ENCODE peak calls at places on chromosome 1, in four cellular contexts. B is effector memory CD4-positive, alpha-beta T cell; Y is lung; V is cardiac muscle cell. K is an unnamed sample. For H3K27me3 and H3K36me3, the result is how much of the 10 kb centered on the place peaks cover.

GRCh38 chr1:31791131-31791858 is 24.5 kb downstream of the SPOCD1 start:
- DNase-seq in B (no peak), Y (no peak), V (no peak), K (no peak)

GRCh38 chr1:152026895-152027294 is 9.9 kb downstream of the S100A11 start:
- DNase-seq in B (no peak), Y (no peak), V (peak), K (no peak)

GRCh38 chr1:111481387-111482221 is 7.8 kb downstream of the C1orf162 start:
- DNase-seq in B (peak), Y (peak), V (peak), K (peak)

GRCh38 chr1:118692143-118692542 is 296.0 kb downstream of the TBX15 start:
- DNase-seq in B (no peak), Y (no peak), V (no peak), K (no peak)

GRCh38 chr1:13762642-13763041 is 62.7 kb downstream of the PRDM2 start:
- DNase-seq in B (no peak), Y (no peak), V (no peak), K (no peak)

GRCh38 chr1:16888806-16889178 is 7.0 kb upstream of the RNU1-2 start:
- DNase-seq in B (no peak), Y (no peak), V (peak), K (no peak)

GRCh38 chr1:175803413-175803812 is 60.0 kb upstream of the TNR start:
- DNase-seq in B (no peak), Y (no peak), V (no peak), K (no peak)

GRCh38 chr1:212073490-212073889 is 37.9 kb downstream of the DTL start:
- DNase-seq in B (no peak), Y (no peak), V (no peak), K (no peak)

GRCh38 chr1:12851779-12852178 is 3.3 kb upstream of the HNRNPCL1 start:
- DNase-seq in B (no peak), Y (no peak), V (no peak), K (no peak)

GRCh38 chr1:212561501-212561931 is 47.0 kb upstream of the ATF3 start:
- DNase-seq in B (no peak), Y (no peak), V (peak), K (no peak)

GRCh38 chr1:94670273-94670672 is 128.7 kb upstream of the F3 start:
- DNase-seq in B (no peak), Y (peak), V (no peak), K (no peak)

GRCh38 chr1:26083246-26083645 is 15.8 kb upstream of the TRIM63 start:
- DNase-seq in B (no peak), Y (no peak), V (no peak), K (no peak)

GRCh38 chr1:108957888-108958287 is 5.4 kb downstream of the CLCC1 start:
- DNase-seq in B (no peak), Y (no peak), V (no peak), K (no peak)
- H3K27me3 ChIP-seq in B (under half), Y (under half), V (under half), K (under half)

GRCh38 chr1:207062058-207062457 is 9.0 kb downstream of the PFKFB2 start:
- DNase-seq in B (no peak), Y (no peak), V (no peak), K (no peak)
- H3K36me3 ChIP-seq in B (under half), Y (under half), V (under half), K (under half)

DNA sequence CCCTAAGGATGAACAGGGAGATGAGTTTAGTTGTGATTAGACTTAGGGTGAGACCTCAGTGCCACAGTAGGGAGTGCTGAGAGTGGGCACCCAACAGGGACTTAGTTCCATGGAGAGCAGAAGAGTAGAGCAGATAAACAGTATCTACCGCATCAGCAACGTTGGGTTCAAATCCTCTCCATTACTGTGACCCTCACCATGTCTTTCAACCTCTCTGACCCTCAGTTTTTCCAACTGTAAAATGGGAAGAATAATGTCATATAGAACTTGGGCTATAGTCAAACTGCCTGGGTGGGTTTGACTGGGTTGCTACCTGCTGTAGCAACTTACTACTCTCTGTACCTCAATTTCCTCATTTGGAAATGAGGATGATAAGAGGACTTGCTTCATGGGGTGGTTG is 6.7 kb upstream of the DISP3 start:
- DNase-seq in B (no peak), Y (no peak), V (no peak), K (no peak)
- H3K27me3 ChIP-seq in B (under half), Y (under half), V (under half), K (under half)

GRCh38 chr1:39322431-39322830 is 117.9 kb downstream of the MACF1 start:
- DNase-seq in B (no peak), Y (no peak), V (no peak), K (no peak)

GRCh38 chr1:39321979-39322378 is 117.5 kb downstream of the MACF1 start:
- DNase-seq in B (no peak), Y (no peak), V (no peak), K (no peak)

GRCh38 chr1:39317910-39318633 is 113.6 kb downstream of the MACF1 start:
- DNase-seq in B (no peak), Y (no peak), V (peak), K (no peak)

DNA sequence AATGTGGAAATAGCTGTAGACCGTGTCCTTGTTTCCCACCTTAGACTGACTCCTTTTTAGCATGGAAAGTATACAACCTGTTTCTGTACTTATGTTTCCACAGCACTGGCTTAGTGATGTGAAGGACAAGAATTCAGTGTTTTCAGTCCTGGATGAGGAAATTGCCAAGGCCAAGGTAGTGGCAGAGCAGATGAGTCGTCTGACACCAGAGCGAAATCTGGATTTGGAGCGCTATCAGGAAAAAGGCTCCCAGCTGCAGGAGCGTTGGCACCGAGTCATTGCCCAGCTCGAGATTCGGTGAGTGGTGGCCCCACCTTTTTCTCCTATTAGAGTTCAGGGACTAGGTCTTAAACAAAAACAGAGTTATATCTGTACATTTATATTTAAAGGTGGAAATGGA is 112.6 kb downstream of the MACF1 start:
- DNase-seq in B (no peak), Y (no peak), V (no peak), K (no peak)
- H3K36me3 ChIP-seq in B (half or more), Y (under half), V (half or more), K (half or more)

GRCh38 chr1:204677864-204678263 is 7.7 kb downstream of the LRRN2 start:
- DNase-seq in B (no peak), Y (no peak), V (no peak), K (no peak)
- H3K27me3 ChIP-seq in B (under half), Y (under half), V (under half), K (under half)

GRCh38 chr1:109582021-109582420 is 33.6 kb downstream of the GNAI3 start:
- DNase-seq in B (no peak), Y (no peak), V (no peak), K (no peak)
- H3K36me3 ChIP-seq in B (half or more), Y (under half), V (half or more), K (under half)

GRCh38 chr1:160868141-160868540 is 5.5 kb upstream of the CD244 start:
- DNase-seq in B (no peak), Y (no peak), V (peak), K (no peak)
- H3K27me3 ChIP-seq in B (under half), Y (under half), V (under half), K (under half)

DNA sequence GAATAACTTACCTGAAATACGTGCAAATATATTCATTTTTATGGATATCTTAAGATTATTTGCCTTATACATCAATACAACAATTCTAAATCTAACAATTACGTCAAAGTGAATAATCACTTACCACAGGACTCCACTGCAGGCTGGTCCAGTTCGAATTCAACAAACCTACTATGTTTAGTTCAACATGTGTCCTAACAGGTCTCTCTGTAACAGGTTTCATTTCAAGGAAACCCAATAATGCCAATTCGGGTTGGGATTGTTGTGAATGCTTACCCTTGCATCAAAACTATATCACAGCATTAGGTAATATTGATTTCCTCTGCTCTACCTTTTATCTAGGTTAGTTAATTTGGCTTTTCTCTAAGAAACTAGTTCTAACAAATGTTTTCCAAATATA is 4.7 kb downstream of the IVNS1ABP start:
- DNase-seq in B (no peak), Y (no peak), V (no peak), K (no peak)
- H3K36me3 ChIP-seq in B (under half), Y (under half), V (under half), K (under half)

GRCh38 chr1:6246497-6247295 is 2.7 kb downstream of the HES3 start:
- DNase-seq in B (peak), Y (peak), V (peak), K (peak)
- H3K27me3 ChIP-seq in B (half or more), Y (under half), V (half or more), K (under half)

K was measured in CD8-positive, alpha-beta T cell.